ENCODE peak calls at places on chromosomes 16 and 17, in four cellular contexts. W is dermis microvascular lymphatic vessel endothelial cell; G is lung; S is effector CD4-positive, alpha-beta T cell. L is an unnamed sample.

GRCh38 chr16:27429981-27430441 is 28.0 kb downstream of the IL21R start:
- DNase-seq in W (no peak), G (peak), S (no peak), L (no peak)

GRCh38 chr17:9839433-9839832 is 13.7 kb downstream of the GLP2R start:
- DNase-seq in W (no peak), G (no peak), S (no peak), L (no peak)

GRCh38 chr17:82199496-82199895 is 13.1 kb downstream of the CCDC57 start:
- DNase-seq in W (no peak), G (no peak), S (no peak), L (no peak)

GRCh38 chr17:17042851-17043667 is 802 bp downstream of the MPRIP start:
- DNase-seq in W (peak), G (no peak), S (peak), L (peak)

GRCh38 chr16:1485847-1486496 is 2.8 kb downstream of the PTX4 start:
- DNase-seq in W (no peak), G (no peak), S (no peak), L (no peak)

GRCh38 chr16:51919736-51920135 is 627.2 kb downstream of the TOX3 start:
- DNase-seq in W (no peak), G (no peak), S (no peak), L (no peak)

GRCh38 chr16:67326472-67327309 is at the start of the genes KCTD19 and LRRC36:
- DNase-seq in W (no peak), G (peak), S (peak), L (peak)

GRCh38 chr16:6446370-6446769 is 886.3 kb upstream of the RBFOX1 start:
- DNase-seq in W (no peak), G (no peak), S (no peak), L (peak)

GRCh38 chr16:11700264-11701029 is 32.2 kb downstream of the SNN start:
- DNase-seq in W (no peak), G (no peak), S (no peak), L (no peak)

GRCh38 chr17:76053230-76054111 is 18.8 kb downstream of the SRP68 start:
- DNase-seq in W (no peak), G (peak), S (no peak), L (no peak)

GRCh38 chr16:72092832-72093447 is 480 bp downstream of the TXNL4B start:
- DNase-seq in W (peak), G (no peak), S (no peak), L (peak)

GRCh38 chr16:24518498-24518897 is 20.9 kb upstream of the RBBP6 start:
- DNase-seq in W (no peak), G (no peak), S (no peak), L (no peak)

GRCh38 chr16:85673529-85674417 is 15.0 kb downstream of the GINS2 start:
- DNase-seq in W (peak), G (peak), S (no peak), L (no peak)